ENCODE peak calls at places on chromosomes 2 and 18, in six cellular contexts. One of them, this sample, is unnamed.
A peak's percentile ranks its signal among the peaks of the same experiment; 100 is the strongest.

GRCh38 chr2:178306351-178307073 is 112.2 kb downstream of the OSBPL6 start:
- DNase-seq in AG08396: peak; percentile 35
- DNase-seq in midbrain: no peak
- DNase-seq in osteocyte: no peak
- DNase-seq in naive B cell: no peak
- DNase-seq in RWPE1: peak; percentile 28
- DNase-seq in this sample: peak; percentile 4

GRCh38 chr2:240557808-240558207 is at the start of gene ANKMY1:
- DNase-seq in naive B cell: peak; percentile 39
- DNase-seq in osteocyte: peak; percentile 86
- DNase-seq in AG08396: peak; percentile 96
- DNase-seq in RWPE1: peak; percentile 94
- DNase-seq in midbrain: peak; percentile 38
- DNase-seq in this sample: peak; percentile 50

GRCh38 chr2:106745468-106745867 is 140.5 kb downstream of the ST6GAL2 start:
- DNase-seq in naive B cell: no peak
- DNase-seq in AG08396: no peak
- DNase-seq in osteocyte: no peak
- DNase-seq in midbrain: no peak
- DNase-seq in RWPE1: no peak
- DNase-seq in this sample: no peak

GRCh38 chr2:23925702-23926288 is 1.1 kb downstream of the ATAD2B start:
- DNase-seq in AG08396: peak; percentile 53
- DNase-seq in naive B cell: peak; percentile 90
- DNase-seq in RWPE1: peak; percentile 37
- DNase-seq in midbrain: peak; percentile 77
- DNase-seq in osteocyte: no peak
- DNase-seq in this sample: peak; percentile 41

GRCh38 chr2:54572262-54572635 is 116.1 kb downstream of the SPTBN1 start:
- DNase-seq in RWPE1: peak; percentile 75
- DNase-seq in AG08396: peak; percentile 65
- DNase-seq in midbrain: no peak
- DNase-seq in naive B cell: no peak
- DNase-seq in osteocyte: no peak
- DNase-seq in this sample: no peak

GRCh38 chr2:69577467-69578200 is 65.9 kb downstream of the AAK1 start:
- DNase-seq in naive B cell: no peak
- DNase-seq in RWPE1: no peak
- DNase-seq in osteocyte: no peak
- DNase-seq in midbrain: no peak
- DNase-seq in AG08396: no peak
- DNase-seq in this sample: no peak

GRCh38 chr2:72165792-72166191 is 18.1 kb upstream of the CYP26B1 start:
- DNase-seq in osteocyte: no peak
- DNase-seq in midbrain: no peak
- DNase-seq in naive B cell: no peak
- DNase-seq in RWPE1: no peak
- DNase-seq in AG08396: no peak
- DNase-seq in this sample: no peak

GRCh38 chr2:235954888-235955480 is 213.2 kb downstream of the GBX2 start:
- DNase-seq in osteocyte: no peak
- DNase-seq in midbrain: no peak
- DNase-seq in AG08396: no peak
- DNase-seq in naive B cell: no peak
- DNase-seq in RWPE1: no peak
- DNase-seq in this sample: no peak

GRCh38 chr18:59954746-59955145 is 55.0 kb downstream of the PMAIP1 start:
- DNase-seq in AG08396: peak; percentile 27
- DNase-seq in RWPE1: no peak
- DNase-seq in midbrain: no peak
- DNase-seq in naive B cell: no peak
- DNase-seq in osteocyte: no peak
- DNase-seq in this sample: no peak

GRCh38 chr2:10584843-10585475 is 104.8 kb downstream of the NOL10 start:
- DNase-seq in RWPE1: peak; percentile 93
- DNase-seq in naive B cell: no peak
- DNase-seq in osteocyte: no peak
- DNase-seq in AG08396: peak; percentile 79
- DNase-seq in midbrain: no peak
- DNase-seq in this sample: no peak

GRCh38 chr2:218423584-218423983 is 4.7 kb downstream of the VIL1 start:
- DNase-seq in osteocyte: no peak
- DNase-seq in AG08396: no peak
- DNase-seq in midbrain: no peak
- DNase-seq in RWPE1: no peak
- DNase-seq in naive B cell: no peak
- DNase-seq in this sample: no peak